ENCODE peak calls at places on chromosome 9, in ten cellular contexts. Y is heart left ventricle; F is lower lobe of right lung; U is WERI-Rb-1; J is neural progenitor cell; N is CD8-positive, alpha-beta memory T cell; R is endodermal cell; E is upper lobe of right lung; M is transverse colon; P is vagina. K is an unnamed sample.
A peak's percentile ranks its signal among the peaks of the same experiment; 100 is the strongest.

GRCh38 chr9:77953590-77953989 is 78.0 kb downstream of the GNAQ start:
- DNase-seq in P (no peak), R (no peak), F (no peak), Y (no peak), J (no peak), N (no peak), E (no peak), M (no peak), U (no peak), K (no peak)

GRCh38 chr9:117409321-117409720 is 5.5 kb downstream of the ASTN2 start:
- DNase-seq in Y (no peak), N (no peak), J (peak; percentile 37), P (no peak), M (no peak), R (peak; percentile 54), E (no peak), F (no peak), U (no peak), K (no peak)

GRCh38 chr9:121269888-121270254 is 1.9 kb downstream of the GSN start:
- DNase-seq in U (no peak), P (no peak), M (no peak), N (no peak), J (no peak), F (no peak), E (no peak), Y (no peak), R (no peak), K (no peak)

GRCh38 chr9:120066315-120066714 is 513.7 kb downstream of the CDK5RAP2 start:
- DNase-seq in E (no peak), Y (no peak), J (no peak), R (no peak), P (no peak), M (no peak), F (no peak), N (no peak), U (no peak), K (no peak)

GRCh38 chr9:13377286-13377925 is 97.9 kb upstream of the MPDZ start:
- DNase-seq in Y (no peak), J (no peak), U (no peak), M (no peak), E (no peak), P (no peak), F (no peak), R (no peak), N (no peak), K (no peak)

GRCh38 chr9:68728731-68729130 is 23.7 kb downstream of the PIP5K1B start:
- DNase-seq in Y (no peak), N (no peak), M (no peak), E (no peak), F (no peak), P (no peak), R (no peak), J (no peak), U (no peak), K (no peak)

GRCh38 chr9:87677776-87678587 is 47.9 kb upstream of the CTSL start:
- DNase-seq in F (no peak), U (no peak), Y (no peak), R (no peak), E (no peak), M (no peak), P (no peak), J (no peak), N (no peak), K (no peak)

GRCh38 chr9:85716031-85716877 is 25.5 kb downstream of the AGTPBP1 start:
- DNase-seq in E (no peak), J (no peak), P (no peak), U (no peak), Y (no peak), M (no peak), N (no peak), F (no peak), R (no peak), K (no peak)

GRCh38 chr9:133477992-133478850 is 678 bp downstream of the SLC2A6 start:
- DNase-seq in J (peak; percentile 65), P (no peak), U (peak; percentile 39), E (peak; percentile 54), M (no peak), R (peak; percentile 69), Y (peak; percentile 68), N (peak; percentile 14), F (peak; percentile 30), K (peak; percentile 85)

GRCh38 chr9:126678989-126679388 is 65.3 kb downstream of the LMX1B start:
- DNase-seq in J (peak; percentile 1), E (no peak), N (no peak), R (no peak), U (no peak), F (no peak), M (no peak), P (no peak), Y (no peak), K (no peak)

GRCh38 chr9:31541626-31542025 is 842.8 kb upstream of the ACO1 start:
- DNase-seq in Y (no peak), F (no peak), M (no peak), J (no peak), R (no peak), P (no peak), E (no peak), U (no peak), N (no peak), K (no peak)

GRCh38 chr9:128117613-128118471 is 9.7 kb downstream of the PTGES2 start:
- DNase-seq in M (peak; percentile 97), Y (peak; percentile 91), U (peak; percentile 96), J (peak; percentile 94), E (peak; percentile 96), N (peak; percentile 98), P (no peak), R (peak; percentile 99), F (peak; percentile 95), K (peak; percentile 97)

GRCh38 chr9:117722108-117722761 is 18.0 kb downstream of the TLR4 start:
- DNase-seq in F (no peak), P (no peak), U (no peak), N (no peak), E (no peak), M (no peak), J (no peak), Y (peak; percentile 43), R (no peak), K (no peak)

GRCh38 chr9:13552606-13553215 is 273.2 kb upstream of the MPDZ start:
- DNase-seq in P (no peak), E (no peak), R (no peak), Y (no peak), N (no peak), J (no peak), M (no peak), U (no peak), F (no peak), K (no peak)

GRCh38 chr9:95874989-95875304 is 544 bp upstream of the ERCC6L2 start:
- DNase-seq in N (peak; percentile 55), P (no peak), U (peak; percentile 73), E (peak; percentile 84), F (peak; percentile 79), J (peak; percentile 52), R (peak; percentile 63), Y (peak; percentile 54), M (peak; percentile 67), K (peak; percentile 86)

DNA sequence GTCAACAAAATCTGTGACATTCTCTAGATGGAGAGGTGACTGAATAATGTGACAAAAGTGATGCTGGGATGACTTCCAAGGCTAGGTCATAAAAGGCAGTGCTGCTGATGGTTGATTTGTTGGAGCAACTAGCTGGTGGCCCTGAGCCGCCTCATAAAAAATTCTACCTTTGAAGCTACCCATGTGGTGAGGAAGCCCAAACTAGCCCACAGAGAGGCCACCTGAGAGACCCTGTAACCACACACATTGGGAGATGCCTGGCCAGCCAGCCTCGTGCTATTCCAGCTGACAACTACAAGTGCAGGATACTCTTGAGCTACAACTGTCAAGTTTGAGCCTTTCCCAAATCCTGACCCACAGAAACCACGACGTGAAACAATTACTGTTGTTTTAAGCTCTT is 22.7 kb downstream of the CLTA start:
- DNase-seq in J (no peak), F (no peak), M (no peak), U (no peak), Y (no peak), E (no peak), N (no peak), P (no peak), R (no peak), K (no peak)
- H3K36me3 ChIP-seq in J (no peaks in the 10 kb centered on the region), F (peaks cover 89% of the 10 kb centered on the region), M (no peaks in the 10 kb centered on the region), U (peaks cover 72% of the 10 kb centered on the region), Y (peaks cover 75% of the 10 kb centered on the region), E (peaks cover 83% of the 10 kb centered on the region), N (peaks cover 35% of the 10 kb centered on the region), P (peaks cover 70% of the 10 kb centered on the region), R (peaks cover 80% of the 10 kb centered on the region), K (peaks cover 65% of the 10 kb centered on the region)

GRCh38 chr9:129575818-129576217 is 45.1 kb downstream of the C9orf50 start:
- DNase-seq in E (no peak), J (no peak), U (peak; percentile 52), R (no peak), M (no peak), N (no peak), Y (no peak), F (no peak), P (no peak), K (no peak)
- H3K4me3 ChIP-seq in E (no peak overlapping the region), J (no peak overlapping the region), U (peak overlapping the region; percentile 3), R (no peak overlapping the region), M (no peak overlapping the region), N (no peak overlapping the region), Y (no peak overlapping the region), F (no peak overlapping the region), P (no peak overlapping the region), K (no peak overlapping the region)

GRCh38 chr9:124686918-124687317 is 84.2 kb downstream of the NR6A1 start:
- DNase-seq in R (no peak), J (no peak), M (no peak), U (no peak), P (no peak), F (no peak), Y (no peak), N (no peak), E (no peak), K (no peak)
- H3K36me3 ChIP-seq in R (peaks cover 25% of the 10 kb centered on the region), J (no peaks in the 10 kb centered on the region), M (no peaks in the 10 kb centered on the region), U (peaks cover 10% of the 10 kb centered on the region), P (no peaks in the 10 kb centered on the region), F (no peaks in the 10 kb centered on the region), Y (no peaks in the 10 kb centered on the region), N (no peaks in the 10 kb centered on the region), E (no peaks in the 10 kb centered on the region), K (no peaks in the 10 kb centered on the region)

GRCh38 chr9:130447193-130447816 is 2.5 kb downstream of the ASS1 start:
- DNase-seq in U (no peak), Y (no peak), F (no peak), M (no peak), J (no peak), E (no peak), N (no peak), P (no peak), R (no peak), K (no peak)

GRCh38 chr9:130448035-130448624 is 3.4 kb downstream of the ASS1 start:
- DNase-seq in J (no peak), Y (no peak), R (no peak), F (no peak), E (no peak), P (no peak), U (peak; percentile 78), N (no peak), M (no peak), K (no peak)

GRCh38 chr9:130445268-130445983 is 665 bp downstream of the ASS1 start:
- DNase-seq in U (peak; percentile 64), N (no peak), M (peak; percentile 78), F (peak; percentile 65), J (peak; percentile 50), P (no peak), Y (peak; percentile 76), E (peak; percentile 81), R (peak; percentile 75), K (peak; percentile 86)

GRCh38 chr9:130444565-130445221 is at the start of gene ASS1:
- DNase-seq in P (no peak), M (peak; percentile 91), J (peak; percentile 83), E (peak; percentile 93), U (peak; percentile 94), F (peak; percentile 89), R (peak; percentile 90), Y (peak; percentile 86), N (no peak), K (peak; percentile 91)

GRCh38 chr9:130446111-130446861 is 1.5 kb downstream of the ASS1 start:
- DNase-seq in P (no peak), E (peak; percentile 82), J (peak; percentile 64), Y (peak; percentile 89), R (peak; percentile 77), N (no peak), F (peak; percentile 75), M (peak; percentile 71), U (peak; percentile 80), K (peak; percentile 91)
- H3K4me3 ChIP-seq in P (peak overlapping the region; percentile 67), E (peak overlapping the region; percentile 64), J (peak overlapping the region; percentile 57), Y (peak overlapping the region; percentile 82), R (no peak overlapping the region), N (no peak overlapping the region), F (peak overlapping the region; percentile 66), M (peak overlapping the region; percentile 53), U (peak overlapping the region; percentile 67), K (peak overlapping the region; percentile 74)

K was measured in kidney.